ENCODE peak calls at places on chromosome 14, in six cellular contexts. Y is SK-N-SH, U is K562, C is HepG2, M is H1, N is GM12878. L is an unnamed sample.

GRCh38 chr14:57153286-57153685 is 115.4 kb downstream of the EXOC5 start:
- DNase-seq in M (no peak), Y (no peak), U (no peak), N (no peak), C (no peak), L (no peak)

GRCh38 chr14:80211143-80212024 is at the start of gene DIO2:
- DNase-seq in C (no peak), U (no peak), Y (no peak), N (no peak), M (no peak), L (no peak)

GRCh38 chr14:73717998-73718741 is 4.0 kb upstream of the PNMA1 start:
- DNase-seq in C (no peak), Y (peak; percentile 31), N (no peak), U (no peak), M (peak; percentile 69), L (no peak)

GRCh38 chr14:99645545-99646505 is 896 bp downstream of the HHIPL1 start:
- DNase-seq in Y (no peak), N (no peak), M (peak; percentile 54), C (no peak), U (no peak), L (no peak)

GRCh38 chr14:93941293-93941910 is 14.3 kb downstream of the FAM181A start:
- DNase-seq in N (no peak), U (no peak), C (no peak), Y (no peak), M (no peak), L (no peak)

GRCh38 chr14:59254911-59255545 is 66.6 kb downstream of the DAAM1 start:
- DNase-seq in Y (peak; percentile 12), M (no peak), U (no peak), C (no peak), N (no peak), L (no peak)

GRCh38 chr14:101026341-101026740 is 122.8 kb upstream of the RTL1 start:
- DNase-seq in N (no peak), M (no peak), C (no peak), Y (no peak), U (no peak), L (no peak)

GRCh38 chr14:92687681-92688433 is 60.6 kb downstream of the LGMN start:
- DNase-seq in M (peak; percentile 63), Y (peak; percentile 71), C (no peak), U (no peak), N (no peak), L (no peak)

GRCh38 chr14:91509878-91510170 is 286 bp downstream of the PPP4R3A start:
- DNase-seq in N (no peak), M (no peak), Y (no peak), C (no peak), U (no peak), L (no peak)

GRCh38 chr14:58638231-58639205 is 756 bp downstream of the DACT1 start:
- DNase-seq in M (peak; percentile 74), Y (peak; percentile 58), U (no peak), N (no peak), C (no peak), L (no peak)

GRCh38 chr14:85263916-85264315 is 266.0 kb upstream of the FLRT2 start:
- DNase-seq in M (no peak), N (no peak), Y (no peak), U (no peak), C (no peak), L (no peak)

GRCh38 chr14:63951429-63951828 is 98.6 kb downstream of the SYNE2 start:
- DNase-seq in M (no peak), Y (no peak), N (no peak), U (no peak), C (no peak), L (no peak)

GRCh38 chr14:46300765-46301164 is 350.8 kb downstream of the RPL10L start:
- DNase-seq in M (no peak), C (no peak), N (no peak), U (no peak), Y (no peak), L (no peak)

GRCh38 chr14:28901631-28902030 is 135.0 kb downstream of the FOXG1 start:
- DNase-seq in U (no peak), N (no peak), Y (no peak), M (no peak), C (no peak), L (no peak)

GRCh38 chr14:35952584-35952983 is 126.4 kb downstream of the BRMS1L start:
- DNase-seq in C (no peak), N (no peak), Y (no peak), U (no peak), M (no peak), L (no peak)

GRCh38 chr14:73008501-73008900 is 18.4 kb downstream of the ZFYVE1 start:
- DNase-seq in C (no peak), Y (no peak), N (no peak), M (no peak), U (no peak), L (no peak)

GRCh38 chr14:90545431-90545830 is 148.6 kb downstream of the CALM1 start:
- DNase-seq in U (no peak), N (no peak), M (no peak), Y (no peak), C (no peak), L (no peak)

GRCh38 chr14:36057452-36058142 is 118.9 kb downstream of the PTCSC3 start:
- DNase-seq in C (no peak), M (no peak), Y (no peak), N (no peak), U (no peak), L (no peak)

GRCh38 chr14:97298331-97298730 is 501.1 kb downstream of the VRK1 start:
- DNase-seq in Y (peak; percentile 4), U (peak; percentile 48), C (no peak), N (no peak), M (peak; percentile 85), L (no peak)

GRCh38 chr14:32491413-32492016 is 162.4 kb downstream of the AKAP6 start:
- DNase-seq in M (no peak), U (no peak), C (no peak), N (no peak), Y (no peak), L (no peak)

GRCh38 chr14:29144598-29144997 is 378.0 kb downstream of the FOXG1 start:
- DNase-seq in Y (no peak), C (no peak), M (no peak), U (no peak), N (no peak), L (no peak)

GRCh38 chr14:49381778-49382177 is 204.4 kb downstream of the RPS29 start:
- DNase-seq in U (no peak), N (no peak), C (no peak), Y (no peak), M (no peak), L (no peak)

GRCh38 chr14:101363880-101364391 is 197.4 kb upstream of the DIO3 start:
- DNase-seq in N (no peak), M (no peak), U (no peak), Y (peak; percentile 32), C (no peak), L (no peak)

GRCh38 chr14:89399594-89400068 is 17.4 kb downstream of the FOXN3 start:
- DNase-seq in Y (peak; percentile 75), N (no peak), C (peak; percentile 29), M (peak; percentile 47), U (no peak), L (no peak)

GRCh38 chr14:30848449-30849240 is 25.7 kb upstream of the COCH start:
- DNase-seq in Y (no peak), U (no peak), C (peak; percentile 35), M (no peak), N (no peak), L (peak; percentile 43)

GRCh38 chr14:100158566-100159106 is 809 bp downstream of the DEGS2 start:
- DNase-seq in C (no peak), Y (peak; percentile 72), M (no peak), U (no peak), N (no peak), L (no peak)

GRCh38 chr14:58876613-58877012 is 238.9 kb downstream of the DACT1 start:
- DNase-seq in C (no peak), N (no peak), Y (no peak), M (no peak), U (no peak), L (no peak)

GRCh38 chr14:101962503-101962874 is 1.9 kb upstream of the DYNC1H1 start:
- DNase-seq in M (no peak), U (peak; percentile 55), Y (peak; percentile 73), C (peak; percentile 90), N (no peak), L (no peak)

GRCh38 chr14:99996951-99997571 is 68.2 kb upstream of the EVL start:
- DNase-seq in N (no peak), C (no peak), M (no peak), U (no peak), Y (no peak), L (no peak)

GRCh38 chr14:24634158-24634557 is at the start of gene GZMB:
- DNase-seq in Y (no peak), U (no peak), C (no peak), N (no peak), M (no peak), L (no peak)

GRCh38 chr14:99183311-99183710 is 88.7 kb downstream of the BCL11B start:
- DNase-seq in Y (no peak), M (no peak), U (no peak), C (no peak), N (no peak), L (no peak)

GRCh38 chr14:22112004-22112403 is 438.4 kb upstream of the OR4E1 start:
- DNase-seq in Y (peak; percentile 22), N (no peak), M (peak; percentile 76), C (peak; percentile 25), U (peak; percentile 17), L (peak; percentile 8)

GRCh38 chr14:49634547-49635334 is at the start of gene DNAAF2:
- DNase-seq in C (peak; percentile 76), Y (peak; percentile 74), N (no peak), U (peak; percentile 48), M (peak; percentile 67), L (peak; percentile 67)

GRCh38 chr14:28603606-28604005 is 163.0 kb upstream of the FOXG1 start:
- DNase-seq in M (no peak), C (no peak), N (no peak), Y (no peak), U (no peak), L (no peak)

GRCh38 chr14:80653951-80654350 is 287.6 kb downstream of the CEP128 start:
- DNase-seq in Y (no peak), N (no peak), U (no peak), C (no peak), M (no peak), L (no peak)

GRCh38 chr14:61561657-61562276 is 133.5 kb upstream of the HIF1A start:
- DNase-seq in Y (peak; percentile 46), U (peak; percentile 11), M (no peak), C (peak; percentile 94), N (no peak), L (no peak)
- TF ChIP-seq GABPA in Y (peak; percentile 63), U (no peak), M (no peak), C (peak; percentile 38), N (no peak), L (no peak)

GRCh38 chr14:103246089-103246488 is 87.9 kb upstream of the EIF5 start:
- DNase-seq in Y (no peak), U (no peak), C (peak; percentile 67), M (no peak), N (no peak), L (no peak)
- TF ChIP-seq GABPA in Y (no peak), U (no peak), C (no peak), M (no peak), N (no peak), L (no peak)

GRCh38 chr14:68392393-68393085 is 400.3 kb downstream of the ZFP36L1 start:
- DNase-seq in M (no peak), C (peak; percentile 13), Y (no peak), N (no peak), U (no peak), L (peak; percentile 7)
- TF ChIP-seq GABPA in M (no peak), C (no peak), Y (no peak), N (no peak), U (no peak), L (no peak)

GRCh38 chr14:75041613-75042012 is 9.7 kb downstream of the MLH3 start:
- DNase-seq in U (no peak), Y (no peak), N (no peak), M (no peak), C (peak; percentile 84), L (no peak)
- TF ChIP-seq GABPA in U (no peak), Y (no peak), N (no peak), M (no peak), C (no peak), L (no peak)

L was measured in HL-60.